ENCODE peak calls at places on chromosomes 6 and 20, in ten cellular contexts. One of them, this sample, is unnamed.

GRCh38 chr6:113989675-113990074 is 18.7 kb upstream of the HDAC2 start:
- DNase-seq in stomach: no peak
- DNase-seq in A549: no peak
- DNase-seq in HCT116: no peak
- DNase-seq in right lobe of liver: no peak
- DNase-seq in ovary: no peak
- DNase-seq in heart left ventricle: no peak
- DNase-seq in uterus: no peak
- DNase-seq in adrenal gland: no peak
- DNase-seq in Peyer's patch: no peak
- DNase-seq in this sample: no peak

GRCh38 chr6:149963462-149964242 is at the start of gene ULBP1:
- DNase-seq in adrenal gland: peak; percentile 82
- DNase-seq in ovary: peak; percentile 76
- DNase-seq in uterus: peak; percentile 79
- DNase-seq in A549: peak; percentile 73
- DNase-seq in heart left ventricle: peak; percentile 87
- DNase-seq in stomach: peak; percentile 64
- DNase-seq in Peyer's patch: peak; percentile 76
- DNase-seq in right lobe of liver: peak; percentile 82
- DNase-seq in HCT116: peak; percentile 81
- DNase-seq in this sample: peak; percentile 77

GRCh38 chr20:44785768-44786167 is 24.6 kb downstream of the RIMS4 start:
- DNase-seq in A549: peak; percentile 36
- DNase-seq in stomach: no peak
- DNase-seq in uterus: no peak
- DNase-seq in right lobe of liver: no peak
- DNase-seq in HCT116: no peak
- DNase-seq in ovary: no peak
- DNase-seq in Peyer's patch: no peak
- DNase-seq in adrenal gland: no peak
- DNase-seq in heart left ventricle: no peak
- DNase-seq in this sample: peak; percentile 49

GRCh38 chr6:137910843-137911456 is 43.9 kb downstream of the TNFAIP3 start:
- DNase-seq in ovary: no peak
- DNase-seq in heart left ventricle: no peak
- DNase-seq in right lobe of liver: no peak
- DNase-seq in stomach: no peak
- DNase-seq in uterus: no peak
- DNase-seq in adrenal gland: no peak
- DNase-seq in Peyer's patch: no peak
- DNase-seq in A549: no peak
- DNase-seq in HCT116: no peak
- DNase-seq in this sample: no peak

GRCh38 chr6:139372326-139373153 is 1.9 kb downstream of the CITED2 start:
- DNase-seq in uterus: no peak
- DNase-seq in right lobe of liver: no peak
- DNase-seq in Peyer's patch: no peak
- DNase-seq in heart left ventricle: no peak
- DNase-seq in HCT116: no peak
- DNase-seq in ovary: no peak
- DNase-seq in stomach: no peak
- DNase-seq in adrenal gland: no peak
- DNase-seq in A549: no peak
- DNase-seq in this sample: no peak

GRCh38 chr20:53926428-53927028 is 143.9 kb downstream of the BCAS1 start:
- DNase-seq in adrenal gland: peak; percentile 41
- DNase-seq in Peyer's patch: no peak
- DNase-seq in right lobe of liver: no peak
- DNase-seq in ovary: no peak
- DNase-seq in uterus: no peak
- DNase-seq in stomach: peak; percentile 45
- DNase-seq in heart left ventricle: no peak
- DNase-seq in A549: peak; percentile 68
- DNase-seq in HCT116: no peak
- DNase-seq in this sample: no peak

GRCh38 chr6:9103876-9104521 is 668.7 kb upstream of the SLC35B3 start:
- DNase-seq in Peyer's patch: no peak
- DNase-seq in uterus: no peak
- DNase-seq in heart left ventricle: no peak
- DNase-seq in A549: no peak
- DNase-seq in stomach: no peak
- DNase-seq in HCT116: no peak
- DNase-seq in ovary: no peak
- DNase-seq in right lobe of liver: no peak
- DNase-seq in adrenal gland: no peak
- DNase-seq in this sample: no peak

GRCh38 chr20:57545927-57546662 is 14.8 kb upstream of the PCK1 start:
- DNase-seq in right lobe of liver: peak; percentile 77
- DNase-seq in Peyer's patch: no peak
- DNase-seq in uterus: no peak
- DNase-seq in ovary: no peak
- DNase-seq in HCT116: no peak
- DNase-seq in adrenal gland: no peak
- DNase-seq in heart left ventricle: no peak
- DNase-seq in stomach: no peak
- DNase-seq in A549: no peak
- DNase-seq in this sample: no peak

GRCh38 chr20:1324598-1325172 is 4.3 kb downstream of the SDCBP2 start:
- DNase-seq in Peyer's patch: peak; percentile 32
- DNase-seq in A549: peak; percentile 64
- DNase-seq in HCT116: no peak
- DNase-seq in heart left ventricle: no peak
- DNase-seq in adrenal gland: peak; percentile 63
- DNase-seq in right lobe of liver: peak; percentile 43
- DNase-seq in ovary: no peak
- DNase-seq in uterus: peak; percentile 56
- DNase-seq in stomach: no peak
- DNase-seq in this sample: no peak

GRCh38 chr6:6620752-6621151 is 32.2 kb downstream of the LY86 start:
- DNase-seq in ovary: no peak
- DNase-seq in adrenal gland: no peak
- DNase-seq in A549: no peak
- DNase-seq in Peyer's patch: no peak
- DNase-seq in uterus: no peak
- DNase-seq in heart left ventricle: no peak
- DNase-seq in HCT116: no peak
- DNase-seq in right lobe of liver: no peak
- DNase-seq in stomach: no peak
- DNase-seq in this sample: no peak
- H3K27ac ChIP-seq in ovary: no peak overlapping the region
- H3K27ac ChIP-seq in adrenal gland: no peak overlapping the region
- H3K27ac ChIP-seq in A549: no peak overlapping the region
- H3K27ac ChIP-seq in Peyer's patch: no peak overlapping the region
- H3K27ac ChIP-seq in uterus: peak overlapping the region; percentile 37
- H3K27ac ChIP-seq in heart left ventricle: no peak overlapping the region
- H3K27ac ChIP-seq in HCT116: no peak overlapping the region
- H3K27ac ChIP-seq in right lobe of liver: no peak overlapping the region
- H3K27ac ChIP-seq in stomach: no peak overlapping the region
- H3K27ac ChIP-seq in this sample: no peak overlapping the region

GRCh38 chr20:25309395-25310267 is 61.7 kb downstream of the PYGB start:
- DNase-seq in right lobe of liver: no peak
- DNase-seq in heart left ventricle: no peak
- DNase-seq in Peyer's patch: peak; percentile 85
- DNase-seq in ovary: peak; percentile 74
- DNase-seq in stomach: peak; percentile 53
- DNase-seq in A549: peak; percentile 87
- DNase-seq in uterus: peak; percentile 69
- DNase-seq in HCT116: peak; percentile 65
- DNase-seq in adrenal gland: peak; percentile 90
- DNase-seq in this sample: peak; percentile 34
- TF ChIP-seq POLR2A in right lobe of liver: no peak
- TF ChIP-seq POLR2A in heart left ventricle: no peak
- TF ChIP-seq POLR2A in Peyer's patch: peak; percentile 34
- TF ChIP-seq POLR2A in ovary: no peak
- TF ChIP-seq POLR2A in stomach: no peak
- TF ChIP-seq POLR2A in A549: peak; percentile 27
- TF ChIP-seq POLR2A in uterus: no peak
- TF ChIP-seq POLR2A in HCT116: no peak
- TF ChIP-seq POLR2A in adrenal gland: no peak
- TF ChIP-seq POLR2A in this sample: no peak

GRCh38 chr6:23031986-23032385 is 462.6 kb downstream of the HDGFL1 start:
- DNase-seq in uterus: no peak
- DNase-seq in heart left ventricle: no peak
- DNase-seq in Peyer's patch: no peak
- DNase-seq in stomach: no peak
- DNase-seq in adrenal gland: no peak
- DNase-seq in A549: no peak
- DNase-seq in HCT116: no peak
- DNase-seq in right lobe of liver: no peak
- DNase-seq in ovary: no peak
- DNase-seq in this sample: no peak
- TF ChIP-seq CTCF in uterus: no peak
- TF ChIP-seq CTCF in heart left ventricle: no peak
- TF ChIP-seq CTCF in Peyer's patch: no peak
- TF ChIP-seq CTCF in stomach: no peak
- TF ChIP-seq CTCF in adrenal gland: no peak
- TF ChIP-seq CTCF in A549: no peak
- TF ChIP-seq CTCF in HCT116: no peak
- TF ChIP-seq CTCF in right lobe of liver: no peak
- TF ChIP-seq CTCF in ovary: no peak
- TF ChIP-seq CTCF in this sample: no peak

DNA sequence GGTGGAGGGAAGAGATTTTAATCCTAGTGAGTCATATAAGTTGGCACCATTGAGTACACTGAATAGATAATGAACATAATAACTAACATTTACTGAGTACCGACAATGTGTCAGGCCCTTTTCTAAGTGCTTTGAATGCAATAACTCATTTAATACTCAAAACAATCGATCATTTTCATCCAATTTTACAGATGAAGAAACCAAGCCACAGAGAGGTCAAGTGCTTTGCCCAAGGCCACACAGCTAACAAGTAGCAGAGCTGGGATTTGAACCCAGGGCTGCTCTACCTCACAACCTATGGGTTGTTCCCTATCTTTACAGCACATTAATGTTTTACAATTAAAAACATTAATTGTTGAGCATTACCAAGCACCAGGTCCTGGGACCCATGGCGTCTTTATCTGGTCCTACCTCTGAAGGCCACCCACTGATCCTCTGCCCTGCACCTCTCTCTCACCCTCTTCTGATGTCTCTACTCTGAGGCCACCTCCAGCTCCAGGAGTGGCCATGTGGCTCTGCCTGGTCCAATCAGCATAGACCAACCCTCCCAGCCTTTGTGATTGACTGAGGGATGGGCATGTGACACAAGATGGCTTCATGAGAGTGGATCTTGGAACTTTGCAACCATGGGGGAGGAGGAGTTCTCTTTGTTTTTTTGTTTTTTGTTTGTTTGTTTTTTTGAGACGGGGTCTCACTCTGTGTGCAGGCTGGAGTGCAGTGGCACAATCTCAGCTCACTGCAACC is 83.9 kb downstream of the KCNB1 start:
- DNase-seq in uterus: no peak
- DNase-seq in HCT116: no peak
- DNase-seq in right lobe of liver: no peak
- DNase-seq in stomach: no peak
- DNase-seq in adrenal gland: no peak
- DNase-seq in ovary: no peak
- DNase-seq in A549: peak; percentile 24
- DNase-seq in Peyer's patch: no peak
- DNase-seq in heart left ventricle: no peak
- DNase-seq in this sample: no peak
- H3K27ac ChIP-seq in uterus: peak overlapping the region; percentile 93
- H3K27ac ChIP-seq in HCT116: no peak overlapping the region
- H3K27ac ChIP-seq in right lobe of liver: no peak overlapping the region
- H3K27ac ChIP-seq in stomach: no peak overlapping the region
- H3K27ac ChIP-seq in adrenal gland: no peak overlapping the region
- H3K27ac ChIP-seq in ovary: no peak overlapping the region
- H3K27ac ChIP-seq in A549: no peak overlapping the region
- H3K27ac ChIP-seq in Peyer's patch: no peak overlapping the region
- H3K27ac ChIP-seq in heart left ventricle: no peak overlapping the region
- H3K27ac ChIP-seq in this sample: no peak overlapping the region

GRCh38 chr6:31632279-31632946 is 11.9 kb downstream of the PRRC2A start:
- DNase-seq in stomach: no peak
- DNase-seq in A549: no peak
- DNase-seq in adrenal gland: no peak
- DNase-seq in heart left ventricle: no peak
- DNase-seq in Peyer's patch: no peak
- DNase-seq in HCT116: no peak
- DNase-seq in ovary: no peak
- DNase-seq in uterus: no peak
- DNase-seq in right lobe of liver: no peak
- DNase-seq in this sample: no peak
- TF ChIP-seq POLR2A in stomach: no peak
- TF ChIP-seq POLR2A in A549: no peak
- TF ChIP-seq POLR2A in adrenal gland: no peak
- TF ChIP-seq POLR2A in heart left ventricle: no peak
- TF ChIP-seq POLR2A in Peyer's patch: no peak
- TF ChIP-seq POLR2A in HCT116: no peak
- TF ChIP-seq POLR2A in ovary: no peak
- TF ChIP-seq POLR2A in uterus: no peak
- TF ChIP-seq POLR2A in right lobe of liver: no peak
- TF ChIP-seq POLR2A in this sample: no peak

GRCh38 chr20:46939031-46939430 is 44.4 kb downstream of the EYA2 start:
- DNase-seq in right lobe of liver: no peak
- DNase-seq in uterus: no peak
- DNase-seq in heart left ventricle: no peak
- DNase-seq in adrenal gland: no peak
- DNase-seq in A549: peak; percentile 56
- DNase-seq in ovary: no peak
- DNase-seq in stomach: no peak
- DNase-seq in HCT116: peak; percentile 55
- DNase-seq in Peyer's patch: no peak
- DNase-seq in this sample: no peak
- TF ChIP-seq CTCF in right lobe of liver: no peak
- TF ChIP-seq CTCF in uterus: no peak
- TF ChIP-seq CTCF in heart left ventricle: no peak
- TF ChIP-seq CTCF in adrenal gland: no peak
- TF ChIP-seq CTCF in A549: no peak
- TF ChIP-seq CTCF in ovary: no peak
- TF ChIP-seq CTCF in stomach: no peak
- TF ChIP-seq CTCF in HCT116: peak; percentile 54
- TF ChIP-seq CTCF in Peyer's patch: no peak
- TF ChIP-seq CTCF in this sample: no peak

DNA sequence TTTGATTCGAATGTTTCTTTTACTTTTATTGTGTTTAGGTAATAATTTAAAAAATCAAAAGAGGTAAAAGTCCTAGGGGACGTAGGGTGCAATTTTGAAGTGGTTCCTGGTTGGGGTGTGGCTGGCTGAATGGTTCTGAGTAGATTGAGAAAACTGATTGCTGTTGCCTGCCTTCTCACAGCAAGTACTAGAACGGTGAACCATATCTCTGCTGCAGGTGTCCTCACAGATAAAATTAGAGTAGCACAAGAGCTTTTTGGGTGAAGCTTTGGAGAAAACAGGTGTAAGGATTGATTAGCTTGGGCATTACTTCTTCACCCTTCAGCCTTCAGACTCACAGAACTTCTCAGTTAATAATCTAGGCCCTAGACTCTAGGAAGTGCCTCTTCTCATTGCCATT is 19.8 kb upstream of the GJA10 start:
- DNase-seq in Peyer's patch: no peak
- DNase-seq in heart left ventricle: no peak
- DNase-seq in stomach: no peak
- DNase-seq in uterus: no peak
- DNase-seq in right lobe of liver: no peak
- DNase-seq in HCT116: no peak
- DNase-seq in ovary: no peak
- DNase-seq in A549: no peak
- DNase-seq in adrenal gland: no peak
- DNase-seq in this sample: no peak
- H3K27ac ChIP-seq in Peyer's patch: no peak overlapping the region
- H3K27ac ChIP-seq in heart left ventricle: no peak overlapping the region
- H3K27ac ChIP-seq in stomach: no peak overlapping the region
- H3K27ac ChIP-seq in uterus: no peak overlapping the region
- H3K27ac ChIP-seq in right lobe of liver: no peak overlapping the region
- H3K27ac ChIP-seq in HCT116: no peak overlapping the region
- H3K27ac ChIP-seq in ovary: no peak overlapping the region
- H3K27ac ChIP-seq in A549: no peak overlapping the region
- H3K27ac ChIP-seq in adrenal gland: no peak overlapping the region
- H3K27ac ChIP-seq in this sample: no peak overlapping the region

GRCh38 chr6:30725713-30726505 is 5.8 kb downstream of the TUBB start:
- DNase-seq in stomach: no peak
- DNase-seq in A549: no peak
- DNase-seq in Peyer's patch: no peak
- DNase-seq in heart left ventricle: no peak
- DNase-seq in adrenal gland: no peak
- DNase-seq in ovary: no peak
- DNase-seq in HCT116: no peak
- DNase-seq in uterus: no peak
- DNase-seq in right lobe of liver: no peak
- DNase-seq in this sample: no peak
- TF ChIP-seq POLR2A in stomach: no peak
- TF ChIP-seq POLR2A in A549: no peak
- TF ChIP-seq POLR2A in Peyer's patch: no peak
- TF ChIP-seq POLR2A in heart left ventricle: no peak
- TF ChIP-seq POLR2A in adrenal gland: no peak
- TF ChIP-seq POLR2A in ovary: no peak
- TF ChIP-seq POLR2A in HCT116: no peak
- TF ChIP-seq POLR2A in uterus: no peak
- TF ChIP-seq POLR2A in right lobe of liver: no peak
- TF ChIP-seq POLR2A in this sample: no peak

This sample was measured in thyroid gland.